ENCODE peak calls at places on chromosomes 12 and 14, in seven cellular contexts. T, B, N, L, A, P and M are unnamed samples.

GRCh38 chr14:99263564-99264330 is 8.2 kb downstream of the BCL11B start:
- DNase-seq in N (no peak), P (no peak), T (no peak), L (no peak), A (no peak), B (no peak), M (no peak)

GRCh38 chr14:102819176-102819628 is 42.0 kb downstream of the TRAF3 start:
- DNase-seq in T (no peak), B (no peak), L (no peak), P (no peak), N (peak), A (no peak), M (peak)

GRCh38 chr12:82527165-82527780 is 159.4 kb upstream of the TMTC2 start:
- DNase-seq in T (peak), N (peak), B (no peak), A (peak), P (peak), L (peak), M (no peak)

GRCh38 chr12:21992823-21993222 is 51.6 kb upstream of the ABCC9 start:
- DNase-seq in T (no peak), L (no peak), N (no peak), B (no peak), P (no peak), A (peak), M (no peak)

GRCh38 chr14:23159516-23159915 is 23.9 kb downstream of the SLC7A8 start:
- DNase-seq in T (no peak), N (no peak), L (no peak), P (no peak), A (no peak), B (no peak), M (no peak)

GRCh38 chr12:117143008-117143532 is 43.9 kb upstream of the TESC start:
- DNase-seq in P (peak), B (no peak), N (peak), A (no peak), T (peak), L (peak), M (no peak)

GRCh38 chr14:34722723-34723545 is 8.5 kb upstream of the CFL2 start:
- DNase-seq in B (peak), A (peak), N (peak), T (peak), P (peak), L (peak), M (no peak)

GRCh38 chr14:22370084-22370847 is 218.8 kb downstream of the DAD1 start:
- DNase-seq in P (no peak), L (no peak), N (no peak), A (no peak), T (no peak), B (no peak), M (no peak)

GRCh38 chr14:77025744-77026165 is 2.8 kb downstream of the IRF2BPL start:
- DNase-seq in P (peak), N (no peak), T (no peak), L (no peak), B (no peak), A (no peak), M (no peak)

GRCh38 chr14:51304428-51304827 is 64.4 kb downstream of the TMX1 start:
- DNase-seq in L (peak), N (no peak), A (no peak), P (no peak), T (no peak), B (no peak), M (no peak)

GRCh38 chr12:115541891-115542361 is 735.6 kb downstream of the MED13L start:
- DNase-seq in A (no peak), P (no peak), L (no peak), B (no peak), T (no peak), N (no peak), M (no peak)

GRCh38 chr14:28987516-28987915 is 220.9 kb downstream of the FOXG1 start:
- DNase-seq in N (no peak), B (no peak), L (peak), P (no peak), A (no peak), T (no peak), M (no peak)

GRCh38 chr12:113106361-113106760 is 29.2 kb downstream of the RASAL1 start:
- DNase-seq in T (no peak), B (no peak), N (no peak), P (no peak), L (no peak), A (no peak), M (no peak)

GRCh38 chr12:4962539-4963486 is 53.1 kb downstream of the KCNA1 start:
- DNase-seq in N (no peak), A (no peak), L (no peak), T (no peak), P (no peak), B (no peak), M (no peak)

GRCh38 chr14:106436310-106436905 is 910.0 kb downstream of the TMEM121 start:
- DNase-seq in A (peak), P (no peak), N (no peak), T (peak), B (peak), L (no peak), M (no peak)

GRCh38 chr14:50910495-50911420 is 33.5 kb downstream of the PYGL start:
- DNase-seq in B (no peak), L (no peak), A (no peak), T (no peak), P (no peak), N (no peak), M (no peak)

GRCh38 chr14:85604021-85604420 is 74.1 kb downstream of the FLRT2 start:
- DNase-seq in A (no peak), T (no peak), L (no peak), B (no peak), P (no peak), N (no peak), M (no peak)

GRCh38 chr12:98736352-98737326 is 91.5 kb downstream of the APAF1 start:
- DNase-seq in A (no peak), B (no peak), T (no peak), L (peak), N (peak), P (peak), M (no peak)

GRCh38 chr14:31080489-31080888 is 54.3 kb upstream of the STRN3 start:
- DNase-seq in L (no peak), T (no peak), A (no peak), B (peak), P (no peak), N (no peak), M (no peak)

GRCh38 chr12:30823140-30823669 is 68.5 kb upstream of the CAPRIN2 start:
- DNase-seq in A (no peak), T (no peak), N (no peak), B (no peak), P (no peak), L (no peak), M (no peak)

GRCh38 chr12:96033549-96034389 is 1.6 kb downstream of the LTA4H start:
- DNase-seq in L (no peak), T (no peak), P (no peak), N (no peak), B (no peak), A (no peak), M (no peak)

GRCh38 chr12:131683266-131684014 is 27.4 kb upstream of the SFSWAP start:
- DNase-seq in N (no peak), A (no peak), P (no peak), T (no peak), B (no peak), L (no peak), M (no peak)

GRCh38 chr14:60845523-60845922 is 111.0 kb downstream of the MNAT1 start:
- DNase-seq in L (no peak), N (no peak), A (no peak), T (no peak), B (no peak), P (no peak), M (peak)

GRCh38 chr12:24759155-24759554 is 189.7 kb downstream of the BCAT1 start:
- DNase-seq in T (no peak), P (no peak), A (peak), L (peak), B (no peak), N (peak), M (no peak)

GRCh38 chr12:122646568-122647220 is 56.5 kb downstream of the HCAR2 start:
- DNase-seq in B (no peak), A (no peak), T (no peak), L (peak), P (no peak), N (no peak), M (peak)
- TF ChIP-seq RFX5 in B (no peak), A (no peak), T (no peak), L (no peak), P (no peak), N (no peak), M (no peak)

DNA sequence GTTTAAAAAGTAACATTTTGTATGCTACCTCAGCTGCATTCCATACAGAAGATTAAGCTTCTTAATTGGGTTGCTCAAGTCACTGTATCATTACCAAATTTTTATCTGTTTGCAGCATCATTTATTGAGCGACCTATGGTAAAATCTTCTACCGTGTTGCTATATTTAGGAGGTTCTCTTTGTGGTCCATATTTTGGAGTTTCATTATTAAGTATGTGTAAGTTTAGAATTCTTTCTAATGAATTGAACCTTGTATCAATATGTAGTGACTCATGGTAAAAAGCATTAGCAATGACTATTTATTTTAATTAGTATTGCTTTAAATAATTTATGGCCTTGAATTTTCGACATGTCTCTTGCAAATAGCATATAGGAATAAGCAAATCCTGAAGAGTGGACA is 42.2 kb downstream of the CSRP2 start:
- DNase-seq in B (no peak), P (no peak), L (no peak), A (no peak), N (no peak), T (no peak), M (no peak)
- TF ChIP-seq RFX5 in B (no peak), P (no peak), L (no peak), A (no peak), N (no peak), T (no peak), M (no peak)

GRCh38 chr12:73659802-73660201 is 877.8 kb upstream of the ATXN7L3B start:
- DNase-seq in B (no peak), A (no peak), T (no peak), N (no peak), P (no peak), L (no peak), M (no peak)
- TF ChIP-seq RFX5 in B (no peak), A (no peak), T (no peak), N (no peak), P (no peak), L (no peak), M (no peak)

GRCh38 chr12:14930299-14930698 is 8.0 kb downstream of the ERP27 start:
- DNase-seq in B (no peak), L (peak), P (no peak), N (no peak), A (no peak), T (no peak), M (no peak)
- TF ChIP-seq RFX5 in B (no peak), L (no peak), P (no peak), N (no peak), A (no peak), T (no peak), M (no peak)

GRCh38 chr14:21191261-21191808 is 35.5 kb upstream of the OR5AU1 start:
- DNase-seq in A (no peak), P (peak), L (no peak), B (no peak), N (no peak), T (no peak), M (no peak)

GRCh38 chr14:21194597-21194996 is 38.7 kb upstream of the OR5AU1 start:
- DNase-seq in N (no peak), A (no peak), L (no peak), T (no peak), B (no peak), P (no peak), M (no peak)

GRCh38 chr14:21192875-21193535 is 37.1 kb upstream of the OR5AU1 start:
- DNase-seq in T (no peak), P (no peak), A (no peak), B (no peak), L (peak), N (no peak), M (no peak)

GRCh38 chr14:21192447-21192822 is 36.6 kb upstream of the OR5AU1 start:
- DNase-seq in B (no peak), N (no peak), P (no peak), L (no peak), T (no peak), A (no peak), M (no peak)

GRCh38 chr14:21191809-21192446 is 36.1 kb upstream of the OR5AU1 start:
- DNase-seq in B (peak), T (peak), L (no peak), P (peak), A (peak), N (peak), M (no peak)
- TF ChIP-seq RFX5 in B (no peak), T (no peak), L (no peak), P (no peak), A (no peak), N (no peak), M (no peak)

GRCh38 chr14:21109377-21110260 is 8.8 kb downstream of the TMEM253 start:
- DNase-seq in B (no peak), N (peak), P (no peak), T (no peak), L (no peak), A (no peak), M (peak)
- TF ChIP-seq RFX5 in B (no peak), N (no peak), P (no peak), T (no peak), L (no peak), A (no peak), M (no peak)